ENCODE peak calls at places on chromosome 15, in five cellular contexts. U is left ventricle myocardium superior, C is kidney glomerular epithelial cell, O is omental fat pad, P is left ventricle myocardium inferior. Z is an unnamed sample.

GRCh38 chr15:58562135-58562534 is 130.3 kb downstream of the LIPC start:
- DNase-seq in U (no peak), C (no peak), O (no peak), P (no peak), Z (peak; percentile 25)

GRCh38 chr15:80878242-80878866 is 99.2 kb downstream of the CEMIP start:
- DNase-seq in U (no peak), C (no peak), O (no peak), P (no peak), Z (no peak)

GRCh38 chr15:31325432-31325975 is 1.1 kb upstream of the KLF13 start:
- DNase-seq in U (peak; percentile 91), C (no peak), O (no peak), P (peak; percentile 88), Z (peak; percentile 90)

GRCh38 chr15:40937762-40938529 is 8.8 kb downstream of the DLL4 start:
- DNase-seq in U (peak; percentile 56), C (peak; percentile 55), O (no peak), P (no peak), Z (no peak)

GRCh38 chr15:87131067-87131466 is 1051.4 kb downstream of the AGBL1 start:
- DNase-seq in U (no peak), C (no peak), O (no peak), P (no peak), Z (no peak)

GRCh38 chr15:49103002-49103401 is 52.4 kb downstream of the COPS2 start:
- DNase-seq in U (no peak), C (no peak), O (no peak), P (no peak), Z (no peak)

GRCh38 chr15:43550527-43551363 is 33.3 kb downstream of the MAP1A start:
- DNase-seq in U (no peak), C (no peak), O (no peak), P (no peak), Z (no peak)

GRCh38 chr15:60679256-60679655 is 200.3 kb upstream of the ICE2 start:
- DNase-seq in U (no peak), C (no peak), O (no peak), P (no peak), Z (no peak)

GRCh38 chr15:63420333-63420741 is 38.7 kb upstream of the CA12 start:
- DNase-seq in U (no peak), C (no peak), O (no peak), P (no peak), Z (no peak)

GRCh38 chr15:56292546-56293316 is 49.1 kb upstream of the RFX7 start:
- DNase-seq in U (no peak), C (no peak), O (no peak), P (no peak), Z (no peak)

GRCh38 chr15:89496155-89497098 is at the start of gene RHCG:
- DNase-seq in U (peak; percentile 36), C (no peak), O (no peak), P (no peak), Z (peak; percentile 55)

GRCh38 chr15:77836116-77836798 is 203.5 kb upstream of the LINGO1 start:
- DNase-seq in U (no peak), C (no peak), O (no peak), P (no peak), Z (no peak)